ENCODE peak calls at places on chromosome X, in five cellular contexts. S, U, W, Q and T are unnamed samples.
A peak's percentile ranks its signal among the peaks of the same experiment; 100 is the strongest.

GRCh38 chrX:17005712-17006372 is 59.4 kb downstream of the REPS2 start:
- DNase-seq in W (peak; percentile 42), U (no peak), Q (no peak), S (no peak), T (no peak)

GRCh38 chrX:3094261-3094660 is 53.0 kb downstream of the ARSF start:
- DNase-seq in U (no peak), Q (no peak), W (peak; percentile 1), S (no peak), T (no peak)

GRCh38 chrX:130028196-130028595 is 45.8 kb downstream of the BCORL1 start:
- DNase-seq in S (no peak), W (peak; percentile 61), U (no peak), Q (peak; percentile 2), T (peak; percentile 3)

GRCh38 chrX:53086464-53086863 is 4.3 kb downstream of the TSPYL2 start:
- DNase-seq in S (no peak), Q (no peak), U (no peak), W (peak; percentile 48), T (no peak)

GRCh38 chrX:24526616-24527015 is 61.5 kb downstream of the PDK3 start:
- DNase-seq in S (no peak), Q (no peak), U (no peak), W (no peak), T (no peak)

GRCh38 chrX:40278340-40279090 is 180.8 kb upstream of the BCOR start:
- DNase-seq in Q (no peak), S (no peak), W (no peak), U (no peak), T (no peak)

GRCh38 chrX:63275127-63275526 is 76.0 kb downstream of the SPIN4 start:
- DNase-seq in S (no peak), Q (no peak), W (peak; percentile 25), U (peak; percentile 14), T (no peak)

GRCh38 chrX:106437407-106437806 is 174.4 kb upstream of the RADX start:
- DNase-seq in Q (no peak), W (no peak), S (no peak), U (no peak), T (no peak)

GRCh38 chrX:71111141-71111843 is at the start of gene IL2RG:
- DNase-seq in U (no peak), Q (no peak), W (no peak), S (no peak), T (no peak)

GRCh38 chrX:111114806-111115205 is 18.8 kb downstream of the PAK3 start:
- DNase-seq in W (no peak), U (no peak), Q (no peak), S (no peak), T (no peak)

GRCh38 chrX:14616301-14616700 is 87.0 kb downstream of the GLRA2 start:
- DNase-seq in U (no peak), Q (peak; percentile 30), S (no peak), W (no peak), T (no peak)

GRCh38 chrX:26649534-26649933 is 433.6 kb downstream of the MAGEB5 start:
- DNase-seq in U (peak; percentile 3), S (no peak), W (peak; percentile 22), Q (no peak), T (no peak)

GRCh38 chrX:81414630-81415029 is 212.7 kb downstream of the SH3BGRL start:
- DNase-seq in W (peak; percentile 1), U (no peak), Q (no peak), S (no peak), T (no peak)

GRCh38 chrX:142251665-142252064 is 46.6 kb upstream of the MAGEC2 start:
- DNase-seq in U (no peak), S (no peak), Q (no peak), W (no peak), T (no peak)

GRCh38 chrX:2933125-2933900 is 4.2 kb upstream of the ARSD start:
- DNase-seq in S (no peak), W (no peak), U (no peak), Q (no peak), T (no peak)

GRCh38 chrX:10110984-10111363 is 45.8 kb upstream of the CLCN4 start:
- DNase-seq in Q (no peak), U (no peak), S (no peak), W (no peak), T (no peak)

GRCh38 chrX:48090123-48090522 is 18.7 kb upstream of the ZNF630 start:
- DNase-seq in S (no peak), Q (no peak), U (no peak), W (no peak), T (no peak)

GRCh38 chrX:37993857-37994619 is 12.3 kb upstream of the SYTL5 start:
- DNase-seq in S (no peak), W (no peak), U (no peak), Q (no peak), T (no peak)

GRCh38 chrX:37998586-37999267 is 7.6 kb upstream of the SYTL5 start:
- DNase-seq in S (peak; percentile 25), Q (no peak), U (no peak), W (peak; percentile 82), T (no peak)

GRCh38 chrX:37997096-37997495 is 9.3 kb upstream of the SYTL5 start:
- DNase-seq in S (no peak), Q (no peak), W (no peak), U (no peak), T (no peak)

GRCh38 chrX:38000706-38001105 is 5.6 kb upstream of the SYTL5 start:
- DNase-seq in W (no peak), U (no peak), Q (no peak), S (no peak), T (no peak)

DNA sequence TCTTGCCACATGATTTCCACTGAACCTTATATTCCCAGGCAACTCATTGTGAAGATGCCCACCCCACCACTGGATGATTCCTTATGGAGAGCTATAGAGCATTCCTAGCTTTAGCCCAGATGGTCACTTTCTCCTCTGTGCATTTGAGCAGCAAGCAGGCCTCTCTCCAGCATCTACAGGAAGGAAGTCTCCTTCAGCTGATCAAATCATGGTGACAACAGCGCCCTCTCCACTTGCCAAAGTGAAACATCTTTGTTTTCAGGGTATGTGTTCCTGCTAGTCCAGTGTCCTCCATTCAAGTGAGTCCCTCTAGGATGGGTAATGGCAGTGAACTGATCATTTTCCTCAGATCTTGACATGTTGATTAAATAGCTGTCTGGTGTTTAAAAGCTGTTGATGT is 10.9 kb upstream of the SYTL5 start:
- DNase-seq in Q (no peak), U (no peak), W (no peak), S (no peak), T (no peak)
- TF ChIP-seq CTCF in Q (no peak), U (no peak), W (no peak), S (no peak), T (no peak)

GRCh38 chrX:21770631-21771321 is 12.9 kb upstream of the SMPX start:
- DNase-seq in U (no peak), S (no peak), Q (no peak), W (no peak), T (no peak)
- TF ChIP-seq CTCF in U (peak; percentile 25), S (no peak), Q (no peak), W (no peak), T (no peak)

DNA sequence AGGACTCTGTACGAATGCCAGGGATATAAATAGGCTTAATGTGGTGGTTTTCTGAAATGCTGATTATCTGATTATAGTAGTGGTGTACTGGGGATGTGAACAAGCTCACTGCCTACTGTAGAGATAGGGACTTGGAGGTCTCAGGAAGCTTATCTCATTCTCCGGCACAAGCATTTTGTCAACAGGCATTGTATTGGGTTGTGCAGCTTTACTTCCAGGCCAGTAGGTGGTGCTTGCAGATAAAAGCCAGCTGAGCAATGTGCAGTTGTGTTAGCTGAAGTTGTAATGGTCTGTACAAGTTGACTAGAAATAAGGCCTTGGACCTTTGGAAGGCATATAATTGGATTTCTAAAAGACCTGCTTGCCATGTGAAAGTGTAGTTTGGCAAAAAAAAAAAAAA is 49.5 kb upstream of the TMLHE start:
- DNase-seq in S (no peak), Q (no peak), W (peak; percentile 7), U (no peak), T (no peak)
- TF ChIP-seq CTCF in S (peak; percentile 27), Q (peak; percentile 30), W (peak; percentile 33), U (no peak), T (peak; percentile 15)

GRCh38 chrX:46903458-46904242 is 8.6 kb upstream of the JADE3 start:
- DNase-seq in U (peak; percentile 48), Q (peak; percentile 11), S (peak; percentile 12), W (peak; percentile 65), T (no peak)
- TF ChIP-seq CTCF in U (peak; percentile 69), Q (peak; percentile 59), S (peak; percentile 65), W (peak; percentile 47), T (peak; percentile 74)

DNA sequence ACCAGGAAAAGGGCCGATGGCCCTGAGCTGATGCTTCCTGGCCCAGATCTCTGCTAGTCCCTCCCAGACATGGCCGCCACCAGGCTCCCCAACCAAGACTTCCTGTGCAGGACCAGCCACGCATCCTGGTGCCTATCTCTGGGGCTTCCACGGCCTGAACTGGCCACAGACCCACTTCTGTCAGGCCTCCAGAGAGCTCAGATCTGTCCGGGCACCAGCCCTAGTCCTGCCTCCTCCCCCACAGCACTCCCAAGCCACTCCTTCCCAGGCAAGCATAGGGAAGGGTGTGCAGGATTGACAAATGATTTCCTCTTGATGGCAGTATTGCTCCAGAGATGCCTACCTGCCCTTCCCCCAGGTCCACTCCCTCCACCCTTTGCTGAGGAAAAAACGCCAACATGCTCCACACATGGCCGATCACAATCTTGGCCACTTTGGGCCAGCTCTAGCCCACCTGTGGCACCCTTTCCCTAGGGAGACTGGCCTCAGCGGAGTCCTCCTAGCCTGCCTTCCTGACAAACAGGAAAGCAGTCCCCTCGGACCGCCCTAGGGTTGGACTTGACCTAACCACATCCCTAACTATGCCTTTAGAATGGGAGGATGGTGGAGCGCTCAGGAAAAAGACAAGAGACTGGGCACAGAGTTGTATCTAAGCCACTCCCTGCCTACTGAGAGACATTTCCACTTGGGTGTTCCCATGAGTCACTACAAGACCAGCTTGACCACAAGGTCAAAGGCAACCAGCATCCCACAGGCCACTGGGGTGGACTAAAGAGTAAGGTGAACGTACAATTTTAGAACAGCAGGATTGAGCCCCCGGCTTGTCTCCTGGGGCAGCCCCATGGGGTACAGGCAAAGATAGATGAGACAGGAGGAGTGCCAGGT is 277.5 kb upstream of the AGTR2 start:
- DNase-seq in W (peak; percentile 70), U (no peak), S (peak; percentile 29), Q (no peak), T (no peak)
- TF ChIP-seq CTCF in W (peak; percentile 32), U (no peak), S (peak; percentile 23), Q (no peak), T (no peak)

GRCh38 chrX:69616520-69617203 is 749 bp downstream of the EDA start:
- DNase-seq in U (peak; percentile 5), W (no peak), Q (no peak), S (no peak), T (no peak)

GRCh38 chrX:69614896-69615295 is 1.0 kb upstream of the EDA start:
- DNase-seq in U (no peak), S (no peak), W (peak; percentile 49), Q (no peak), T (no peak)

GRCh38 chrX:69615779-69616519 is at the start of gene EDA:
- DNase-seq in S (peak; percentile 10), Q (no peak), W (peak; percentile 70), U (peak; percentile 69), T (no peak)

GRCh38 chrX:69615323-69615722 is 590 bp upstream of the EDA start:
- DNase-seq in Q (no peak), U (no peak), W (no peak), S (no peak), T (no peak)

GRCh38 chrX:69618803-69619202 is 2.9 kb downstream of the EDA start:
- DNase-seq in U (no peak), W (peak; percentile 31), Q (no peak), S (no peak), T (no peak)
- TF ChIP-seq CTCF in U (peak; percentile 65), W (peak; percentile 42), Q (peak; percentile 29), S (peak; percentile 42), T (peak; percentile 28)